ENCODE peak calls at places on chromosomes 11 and 22, in six cellular contexts. Z is hypothalamus, D is EL, W is nucleus accumbens, X is gastrocnemius medialis, C is uterus. G is an unnamed sample.

GRCh38 chr11:88398372-88399140 is 61.0 kb upstream of the CTSC start:
- DNase-seq in Z (no peak), D (peak), W (no peak), X (no peak), C (no peak), G (peak)

GRCh38 chr11:121270286-121270685 is 22.3 kb upstream of the SC5D start:
- DNase-seq in Z (no peak), D (no peak), W (peak), X (no peak), C (no peak), G (no peak)

GRCh38 chr22:28750471-28750881 is 8.6 kb downstream of the HSCB start:
- DNase-seq in Z (no peak), D (peak), W (no peak), X (no peak), C (no peak), G (peak)

GRCh38 chr11:44199816-44200215 is 104.3 kb downstream of the EXT2 start:
- DNase-seq in Z (no peak), D (no peak), W (no peak), X (no peak), C (no peak), G (no peak)

GRCh38 chr11:125494987-125495725 is 909 bp downstream of the FEZ1 start:
- DNase-seq in Z (peak), D (peak), W (peak), X (no peak), C (peak), G (peak)

GRCh38 chr11:124798991-124799383 is 1.2 kb downstream of the MSANTD2 start:
- DNase-seq in Z (no peak), D (peak), W (no peak), X (no peak), C (no peak), G (peak)

GRCh38 chr11:75524576-75525432 is 937 bp downstream of the GDPD5 start:
- DNase-seq in Z (no peak), D (peak), W (no peak), X (no peak), C (no peak), G (peak)

GRCh38 chr11:78840190-78840589 is 265.5 kb upstream of the NARS2 start:
- DNase-seq in Z (no peak), D (no peak), W (no peak), X (no peak), C (no peak), G (no peak)

GRCh38 chr11:125062931-125063428 is at the start of gene SLC37A2:
- DNase-seq in Z (peak), D (peak), W (peak), X (peak), C (peak), G (peak)

GRCh38 chr22:22386602-22387385 is 121.7 kb downstream of the ZNF280B start:
- DNase-seq in Z (no peak), D (no peak), W (no peak), X (no peak), C (no peak), G (no peak)

GRCh38 chr11:109644158-109644557 is 222.2 kb downstream of the C11orf87 start:
- DNase-seq in Z (peak), D (peak), W (peak), X (no peak), C (no peak), G (no peak)

GRCh38 chr11:69326622-69327219 is 32.8 kb downstream of the MYEOV start:
- DNase-seq in Z (no peak), D (no peak), W (no peak), X (no peak), C (no peak), G (no peak)

GRCh38 chr11:68817554-68817953 is 24.2 kb downstream of the CPT1A start:
- DNase-seq in Z (no peak), D (no peak), W (no peak), X (no peak), C (no peak), G (no peak)

GRCh38 chr11:119702261-119702591 is 26.8 kb downstream of the NECTIN1 start:
- DNase-seq in Z (no peak), D (peak), W (no peak), X (no peak), C (no peak), G (peak)

GRCh38 chr22:35538801-35539321 is 1.8 kb upstream of the RASD2 start:
- DNase-seq in Z (no peak), D (peak), W (no peak), X (no peak), C (no peak), G (peak)

GRCh38 chr22:44162960-44163359 is 17.8 kb upstream of the PARVG start:
- DNase-seq in Z (no peak), D (no peak), W (no peak), X (no peak), C (no peak), G (no peak)

GRCh38 chr22:46134111-46134705 is 16.1 kb upstream of the PPARA start:
- DNase-seq in Z (no peak), D (no peak), W (no peak), X (no peak), C (peak), G (no peak)

GRCh38 chr22:49599039-49599438 is 228.6 kb downstream of the BRD1 start:
- DNase-seq in Z (no peak), D (no peak), W (no peak), X (no peak), C (no peak), G (no peak)

GRCh38 chr11:60930394-60930793 is 6.1 kb downstream of the TMEM132A start:
- DNase-seq in Z (no peak), D (no peak), W (no peak), X (no peak), C (no peak), G (no peak)